ENCODE peak calls at places on chromosomes 12 and 14, in five cellular contexts. H is neuronal stem cell, P is H9, E is mesendoderm, N is mesenchymal stem cell. M is an unnamed sample.

GRCh38 chr14:85217412-85217811 is 312.5 kb upstream of the FLRT2 start:
- DNase-seq in H (no peak), E (no peak), P (no peak), N (peak; percentile 39), M (peak; percentile 31)

GRCh38 chr12:2291182-2291832 is 238.5 kb downstream of the CACNA1C start:
- DNase-seq in H (peak; percentile 36), N (peak; percentile 38), P (peak; percentile 83), E (peak; percentile 79), M (no peak)

GRCh38 chr14:87810711-87811110 is 182.3 kb downstream of the GALC start:
- DNase-seq in H (no peak), P (no peak), N (no peak), E (peak; percentile 81), M (no peak)

GRCh38 chr12:85740190-85740589 is 96.0 kb downstream of the RASSF9 start:
- DNase-seq in P (no peak), E (no peak), H (no peak), N (no peak), M (no peak)

GRCh38 chr14:92586001-92586947 is 72.7 kb downstream of the RIN3 start:
- DNase-seq in N (peak; percentile 99), P (no peak), E (no peak), H (no peak), M (peak; percentile 99)

GRCh38 chr12:132428872-132429121 is 61.2 kb upstream of the FBRSL1 start:
- DNase-seq in N (no peak), P (no peak), H (no peak), E (peak; percentile 12), M (no peak)

GRCh38 chr14:89767861-89768268 is 186.7 kb downstream of the EFCAB11 start:
- DNase-seq in P (peak; percentile 61), E (peak; percentile 87), H (peak; percentile 9), N (peak; percentile 53), M (peak; percentile 63)

GRCh38 chr14:99119554-99119953 is 152.4 kb downstream of the BCL11B start:
- DNase-seq in N (no peak), H (no peak), P (peak; percentile 22), E (no peak), M (no peak)

GRCh38 chr14:44942436-44942835 is 19.3 kb downstream of the KLHL28 start:
- DNase-seq in P (no peak), H (no peak), E (no peak), N (no peak), M (no peak)

GRCh38 chr12:12947902-12948301 is 4.1 kb downstream of the GPRC5D start:
- DNase-seq in H (no peak), P (no peak), N (no peak), E (no peak), M (no peak)

GRCh38 chr12:131786331-131786730 is 41.9 kb upstream of the MMP17 start:
- DNase-seq in H (no peak), N (no peak), E (no peak), P (no peak), M (no peak)

GRCh38 chr14:70048313-70048654 is 140.5 kb downstream of the SLC8A3 start:
- DNase-seq in H (no peak), E (no peak), N (no peak), P (no peak), M (no peak)

GRCh38 chr12:57771873-57772428 is at the start of gene METTL1:
- DNase-seq in H (peak; percentile 96), N (peak; percentile 98), E (peak; percentile 99), P (peak; percentile 99), M (peak; percentile 97)

GRCh38 chr12:74537126-74537706 is 419 bp upstream of the ATXN7L3B start:
- DNase-seq in N (peak; percentile 82), H (peak; percentile 21), E (peak; percentile 54), P (no peak), M (peak; percentile 69)

GRCh38 chr14:103710771-103711392 is 4.4 kb downstream of the XRCC3 start:
- DNase-seq in H (no peak), N (no peak), P (no peak), E (peak; percentile 58), M (no peak)

GRCh38 chr12:75476076-75476475 is 4.5 kb upstream of the GLIPR1 start:
- DNase-seq in P (no peak), H (no peak), E (no peak), N (no peak), M (no peak)

GRCh38 chr14:75877292-75877691 is 104.5 kb downstream of the TGFB3 start:
- DNase-seq in N (peak; percentile 63), P (no peak), E (no peak), H (no peak), M (peak; percentile 97)

GRCh38 chr14:75911883-75912282 is 69.9 kb downstream of the TGFB3 start:
- DNase-seq in P (peak; percentile 81), N (no peak), H (peak; percentile 60), E (peak; percentile 90), M (no peak)

GRCh38 chr12:102659200-102659911 is 179.0 kb upstream of the IGF1 start:
- DNase-seq in N (no peak), E (peak; percentile 19), H (no peak), P (no peak), M (no peak)

GRCh38 chr14:71523630-71524320 is 408.5 kb upstream of the RGS6 start:
- DNase-seq in E (no peak), N (peak; percentile 10), P (no peak), H (no peak), M (peak; percentile 42)

GRCh38 chr12:105843989-105844768 is 294.6 kb downstream of the NUAK1 start:
- DNase-seq in E (no peak), N (peak; percentile 10), H (no peak), P (no peak), M (peak; percentile 29)

GRCh38 chr14:60722163-60722835 is 1.9 kb downstream of the SIX4 start:
- DNase-seq in P (peak; percentile 72), H (peak; percentile 72), E (peak; percentile 82), N (peak; percentile 73), M (peak; percentile 79)

GRCh38 chr12:13941258-13942249 is 39.8 kb downstream of the GRIN2B start:
- DNase-seq in P (peak; percentile 80), E (peak; percentile 91), H (peak; percentile 58), N (peak; percentile 19), M (peak; percentile 0)

GRCh38 chr12:52232916-52233461 is at the start of gene KRT7:
- DNase-seq in H (no peak), N (no peak), P (peak; percentile 69), E (peak; percentile 37), M (no peak)

GRCh38 chr14:36955376-36955775 is 217.0 kb downstream of the SLC25A21 start:
- DNase-seq in E (no peak), N (no peak), H (no peak), P (no peak), M (peak; percentile 10)

GRCh38 chr12:109734219-109735000 is 20.8 kb downstream of the FAM222A start:
- DNase-seq in P (peak; percentile 90), E (peak; percentile 94), N (peak; percentile 52), H (no peak), M (peak; percentile 1)

DNA sequence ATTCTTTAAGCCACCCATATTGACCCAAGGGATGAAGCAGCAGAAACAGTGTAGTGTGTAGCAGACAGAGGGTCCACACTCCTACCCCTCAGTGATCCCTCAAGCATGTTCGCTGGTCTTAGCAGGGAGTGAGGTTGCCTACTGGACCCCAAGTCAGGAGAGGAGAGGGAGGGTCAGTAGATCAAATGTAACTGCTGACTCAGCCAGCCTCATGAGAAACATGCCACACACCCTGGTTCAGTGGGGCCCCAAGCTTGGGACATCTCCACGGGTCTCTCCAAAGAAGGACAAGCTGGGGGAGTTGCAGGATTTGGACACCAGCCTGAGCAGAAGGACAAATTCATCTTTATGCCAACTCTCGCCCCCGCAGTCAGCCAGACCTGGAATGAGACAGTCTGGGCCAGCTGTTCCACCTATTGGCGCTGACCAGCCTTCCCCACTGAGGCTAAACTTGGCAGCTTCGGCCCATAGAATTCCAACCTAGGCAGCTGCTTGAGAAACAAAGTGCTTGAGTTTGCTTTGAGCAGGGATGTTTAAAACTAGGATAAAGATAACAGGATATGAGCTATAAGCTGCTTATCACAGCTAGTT is 66.0 kb upstream of the ACTN1 start:
- DNase-seq in H (no peak), P (no peak), N (no peak), E (no peak), M (peak; percentile 91)
- H3K18ac ChIP-seq in H (no peak overlapping the region), P (peak overlapping the region; percentile 53), N (no peak overlapping the region), E (no peak overlapping the region), M (peak overlapping the region; percentile 83)

GRCh38 chr12:111430418-111431353 is 25.0 kb downstream of the SH2B3 start:
- DNase-seq in E (no peak), N (peak; percentile 56), P (no peak), H (no peak), M (no peak)
- H3K18ac ChIP-seq in E (no peak overlapping the region), N (peak overlapping the region; percentile 46), P (no peak overlapping the region), H (peak overlapping the region; percentile 86), M (no peak overlapping the region)

GRCh38 chr12:46370380-46370734 is 2.2 kb downstream of the SLC38A2 start:
- DNase-seq in P (no peak), N (no peak), E (no peak), H (no peak), M (no peak)

GRCh38 chr12:46369474-46370379 is 2.8 kb downstream of the SLC38A2 start:
- DNase-seq in H (no peak), P (no peak), E (no peak), N (no peak), M (no peak)

GRCh38 chr12:46371718-46372130 is 849 bp downstream of the SLC38A2 start:
- DNase-seq in H (no peak), N (peak; percentile 77), P (no peak), E (peak; percentile 66), M (peak; percentile 44)

GRCh38 chr12:46372131-46372851 is at the start of gene SLC38A2:
- DNase-seq in P (peak; percentile 96), E (peak; percentile 95), N (peak; percentile 94), H (peak; percentile 86), M (peak; percentile 90)

DNA sequence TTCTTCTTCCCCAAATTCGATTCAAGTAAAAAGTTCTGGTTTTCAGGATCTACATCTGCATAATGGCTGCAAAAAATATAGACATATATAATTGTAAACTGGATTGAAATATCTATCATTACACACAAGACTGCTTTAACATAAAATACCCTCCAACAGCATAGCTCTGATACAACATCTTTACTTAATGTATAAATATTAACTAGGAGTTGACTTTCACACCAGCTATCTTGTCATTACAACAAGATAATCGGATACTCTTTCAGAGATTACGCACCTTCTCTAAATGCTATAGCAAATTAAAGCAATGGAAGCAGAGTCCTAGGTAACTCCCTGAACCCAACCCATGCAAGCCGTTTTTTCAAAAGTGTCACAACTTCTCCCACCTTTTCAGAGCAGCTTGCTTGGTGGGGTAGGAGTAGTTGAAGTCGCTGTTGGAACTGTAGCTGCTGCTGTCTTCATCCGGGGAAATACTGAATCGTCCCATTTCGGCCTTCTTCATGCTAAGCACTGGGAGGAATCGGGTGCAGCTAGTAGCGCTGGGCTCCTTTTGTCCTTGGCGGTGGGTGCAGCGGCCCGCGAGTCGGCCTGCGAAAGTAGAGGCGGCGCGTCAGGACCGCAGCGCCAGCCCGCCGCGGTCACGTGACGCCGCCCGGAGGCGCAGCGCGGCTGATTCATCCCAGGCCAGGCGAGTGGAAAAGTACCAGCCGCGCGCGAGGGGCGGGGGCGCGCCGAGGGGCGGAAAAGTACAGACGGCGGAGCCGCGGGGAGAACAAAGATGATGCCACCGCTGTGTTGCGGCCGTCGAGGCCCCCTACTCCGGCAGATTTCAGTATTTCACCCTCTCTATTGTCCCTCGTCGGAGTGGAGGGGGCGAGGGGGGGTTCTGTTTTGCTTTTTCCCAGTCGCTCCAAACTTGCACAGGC is 1.5 kb downstream of the SLC38A2 start:
- DNase-seq in N (peak; percentile 89), E (peak; percentile 93), P (peak; percentile 91), H (peak; percentile 91), M (peak; percentile 79)
- H3K18ac ChIP-seq in N (peak overlapping the region; percentile 96), E (peak overlapping the region; percentile 91), P (peak overlapping the region; percentile 94), H (peak overlapping the region; percentile 99), M (peak overlapping the region; percentile 76)

DNA sequence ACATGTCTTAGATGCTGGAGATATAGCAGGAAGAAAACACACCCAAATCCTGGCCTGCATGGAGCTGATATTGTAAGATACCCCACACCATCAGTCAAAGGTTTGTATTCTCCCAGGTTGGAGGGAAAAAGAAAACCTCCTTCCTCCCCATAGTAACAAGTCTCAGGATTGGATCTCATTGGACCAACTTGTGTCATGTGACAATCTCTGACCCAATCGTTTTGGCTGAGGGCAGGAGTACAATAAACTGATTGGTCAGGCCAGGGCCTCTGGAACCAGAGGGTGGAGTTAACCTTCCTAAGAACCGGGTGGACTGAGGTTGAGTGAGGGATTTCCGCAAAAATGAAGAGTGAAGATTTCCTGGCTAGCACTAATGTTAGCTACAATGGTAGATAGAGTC is 219.7 kb downstream of the AACS start:
- DNase-seq in E (peak; percentile 50), N (no peak), P (no peak), H (no peak), M (no peak)
- H3K18ac ChIP-seq in E (no peak overlapping the region), N (no peak overlapping the region), P (no peak overlapping the region), H (no peak overlapping the region), M (no peak overlapping the region)